ENCODE peak calls at places on chromosome 2, in six cellular contexts. V is transverse colon, U is OCI-LY7, L is left ventricle myocardium inferior, K is fibroblast of lung, P is prostate gland. C is an unnamed sample.

GRCh38 chr2:231573698-231574421 is 18.8 kb upstream of the TEX44 start:
- DNase-seq in K (no peak), U (no peak), V (no peak), L (no peak), P (no peak), C (no peak)

GRCh38 chr2:123103902-123104301 is 921.2 kb upstream of the CNTNAP5 start:
- DNase-seq in L (no peak), K (no peak), U (no peak), P (no peak), V (no peak), C (no peak)

GRCh38 chr2:130755234-130756040 is at the start of gene AMER3:
- DNase-seq in V (no peak), L (no peak), P (no peak), U (no peak), K (no peak), C (peak)

GRCh38 chr2:223697921-223698645 is 95.9 kb upstream of the SCG2 start:
- DNase-seq in K (peak), V (no peak), P (no peak), U (no peak), L (no peak), C (no peak)

GRCh38 chr2:88615822-88616221 is 11.4 kb downstream of the EIF2AK3 start:
- DNase-seq in U (no peak), V (no peak), K (no peak), L (no peak), P (no peak), C (no peak)

GRCh38 chr2:239930378-239930777 is 94.8 kb downstream of the NDUFA10 start:
- DNase-seq in U (no peak), V (no peak), L (peak), P (no peak), K (no peak), C (peak)

GRCh38 chr2:50840346-50841124 is 191.4 kb downstream of the NRXN1 start:
- DNase-seq in V (no peak), L (no peak), U (no peak), K (no peak), P (no peak), C (no peak)

GRCh38 chr2:74010087-74010541 is 25.4 kb downstream of the TET3 start:
- DNase-seq in P (peak), V (no peak), U (no peak), K (peak), L (no peak), C (no peak)

GRCh38 chr2:128809256-128809636 is 490.6 kb upstream of the HS6ST1 start:
- DNase-seq in P (no peak), U (no peak), V (no peak), L (no peak), K (peak), C (no peak)

GRCh38 chr2:177422271-177422670 is 29.7 kb downstream of the AGPS start:
- DNase-seq in L (no peak), U (no peak), V (no peak), K (peak), P (no peak), C (no peak)

GRCh38 chr2:161651547-161651946 is 27.3 kb downstream of the SLC4A10 start:
- DNase-seq in V (no peak), L (no peak), P (no peak), U (no peak), K (no peak), C (peak)

GRCh38 chr2:233603520-233603919 is 13.9 kb upstream of the UGT1A8 start:
- DNase-seq in U (no peak), V (no peak), L (no peak), P (no peak), K (no peak), C (no peak)

GRCh38 chr2:23722255-23722654 is 204.7 kb downstream of the ATAD2B start:
- DNase-seq in L (no peak), P (no peak), V (no peak), K (no peak), U (no peak), C (no peak)

GRCh38 chr2:121362776-121363175 is 77.8 kb upstream of the TFCP2L1 start:
- DNase-seq in L (no peak), V (no peak), P (no peak), K (peak), U (no peak), C (no peak)

GRCh38 chr2:121366040-121366439 is 81.0 kb upstream of the TFCP2L1 start:
- DNase-seq in K (no peak), L (no peak), P (no peak), V (no peak), U (no peak), C (no peak)

GRCh38 chr2:121362226-121362625 is 77.2 kb upstream of the TFCP2L1 start:
- DNase-seq in U (no peak), V (no peak), L (no peak), P (no peak), K (no peak), C (no peak)

GRCh38 chr2:121365061-121365460 is 80.1 kb upstream of the TFCP2L1 start:
- DNase-seq in V (no peak), L (no peak), K (no peak), U (no peak), P (no peak), C (no peak)

DNA sequence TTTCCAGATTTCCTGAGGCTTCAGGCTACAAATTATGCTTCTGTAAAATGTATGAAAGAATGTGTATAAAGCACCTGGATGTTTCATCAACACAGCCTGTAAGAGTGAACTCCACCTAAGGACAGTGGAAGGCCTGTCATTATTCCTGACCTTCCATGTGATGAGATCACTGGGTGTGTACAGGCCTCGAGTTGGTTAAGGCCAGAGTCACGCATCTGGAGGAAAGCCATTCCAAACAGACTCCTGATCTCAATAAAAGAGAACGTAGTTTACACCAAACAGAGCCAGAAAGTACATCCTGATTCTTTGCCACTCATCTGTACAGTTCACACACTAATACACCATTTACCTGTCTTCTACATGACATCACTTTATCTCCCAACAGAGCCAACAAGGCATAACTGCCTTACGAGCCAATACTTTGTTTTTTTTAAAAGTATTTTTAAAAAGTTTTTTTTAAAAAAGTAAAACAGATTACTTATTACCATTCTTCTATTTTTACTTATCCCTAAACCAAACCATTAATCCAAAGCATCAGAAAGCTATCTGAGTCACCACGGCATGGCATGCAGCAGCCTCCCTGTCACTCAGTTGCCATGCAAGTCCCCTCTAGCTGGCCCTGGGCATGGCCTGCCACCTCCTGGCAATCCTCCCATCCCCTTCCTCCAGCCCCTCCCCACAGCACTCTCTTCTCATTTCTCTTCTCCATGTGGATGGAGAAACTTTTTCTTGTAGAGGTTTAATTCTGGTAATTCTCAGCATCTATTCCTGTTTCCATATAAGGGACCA is 78.8 kb upstream of the TFCP2L1 start:
- DNase-seq in U (no peak), V (peak), L (no peak), K (peak), P (peak), C (no peak)
- H3K27ac ChIP-seq in U (no peak), V (peak), L (peak), K (peak), P (peak), C (no peak)

GRCh38 chr2:104944495-104944894 is 90.6 kb downstream of the POU3F3 start:
- DNase-seq in U (peak), K (peak), L (no peak), V (no peak), P (no peak), C (no peak)
- TF ChIP-seq CTCF in U (peak), K (peak), L (peak), V (peak), P (no peak), C (no peak)

DNA sequence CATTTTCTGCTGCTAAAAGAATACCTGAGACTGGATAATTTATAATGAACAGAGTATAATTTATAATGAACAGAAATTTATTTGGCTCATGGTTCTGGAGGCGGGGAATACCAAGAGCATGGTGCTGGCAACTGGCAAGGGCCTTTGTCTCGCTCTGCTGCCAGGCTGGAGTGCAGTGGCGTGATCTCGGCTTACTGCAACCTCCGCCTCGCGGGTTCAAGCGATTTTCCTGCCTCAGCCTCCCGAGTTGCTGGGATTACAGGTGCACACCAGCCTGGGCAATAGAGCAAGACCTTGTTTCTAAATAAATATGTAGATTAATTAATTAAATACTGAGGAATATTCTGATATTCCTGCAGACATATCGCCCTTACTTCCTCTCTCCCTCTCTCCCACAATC is 1610.8 kb downstream of the SUCLG1 start:
- DNase-seq in V (no peak), K (no peak), L (no peak), U (no peak), P (no peak), C (peak)
- H3K27ac ChIP-seq in V (no peak), K (no peak), L (no peak), U (no peak), P (no peak), C (no peak)

GRCh38 chr2:222250313-222250712 is 48.5 kb downstream of the PAX3 start:
- DNase-seq in K (no peak), U (no peak), V (no peak), L (no peak), P (no peak), C (no peak)

GRCh38 chr2:222248256-222248655 is 50.5 kb downstream of the PAX3 start:
- DNase-seq in P (no peak), U (no peak), V (no peak), K (no peak), L (no peak), C (no peak)

GRCh38 chr2:222249444-222249843 is 49.4 kb downstream of the PAX3 start:
- DNase-seq in U (no peak), P (no peak), V (no peak), L (no peak), K (no peak), C (no peak)

DNA sequence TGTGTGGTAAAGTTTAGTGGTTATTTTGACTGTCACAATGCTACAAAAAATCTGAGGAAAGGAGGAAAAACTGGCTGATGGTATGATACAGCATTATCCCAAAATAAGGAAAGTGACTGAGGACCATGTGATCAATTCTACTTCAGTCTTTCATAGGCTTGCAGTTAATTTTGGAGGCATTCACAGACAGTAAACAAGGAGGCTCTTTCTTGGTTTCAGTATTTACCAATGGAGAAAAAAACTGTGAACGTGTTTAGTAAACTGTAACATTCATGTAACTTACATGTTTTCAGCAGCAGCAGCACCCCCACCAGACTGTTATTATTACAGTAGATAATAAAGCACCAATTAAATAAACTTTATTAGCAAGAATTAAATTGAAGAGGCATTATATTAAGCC is 50.0 kb downstream of the PAX3 start:
- DNase-seq in K (no peak), L (no peak), P (no peak), V (no peak), U (no peak), C (no peak)
- TF ChIP-seq CTCF in K (no peak), L (no peak), P (no peak), V (no peak), U (no peak), C (no peak)

GRCh38 chr2:119432882-119433522 is 1.3 kb downstream of the TMEM37 start:
- DNase-seq in V (no peak), P (no peak), U (no peak), K (no peak), L (no peak), C (no peak)
- H3K27ac ChIP-seq in V (peak), P (no peak), U (no peak), K (no peak), L (no peak), C (peak)

DNA sequence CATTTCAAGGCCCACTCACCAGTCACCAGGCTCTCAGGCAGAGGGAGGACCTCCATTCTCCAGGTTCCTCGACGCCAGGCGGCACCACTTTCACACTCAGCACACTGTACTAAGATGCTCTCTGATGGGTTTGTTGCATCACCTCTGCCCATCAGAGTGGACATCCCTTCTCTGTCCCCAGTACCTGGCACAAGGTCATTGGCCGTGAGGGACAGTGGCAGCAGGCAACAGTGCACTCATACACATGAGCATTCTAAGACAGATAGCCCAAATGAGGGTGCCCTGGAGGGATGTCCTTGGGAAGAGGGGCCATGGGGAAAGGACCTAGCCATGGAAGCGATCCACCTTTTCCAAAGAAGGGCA is 3.0 kb upstream of the ADRA2B start:
- DNase-seq in U (no peak), K (no peak), V (no peak), L (peak), P (no peak), C (peak)
- TF ChIP-seq CTCF in U (no peak), K (no peak), V (no peak), L (no peak), P (no peak), C (no peak)